ENCODE peak calls at places on chromosomes 6 and 20, in seven cellular contexts. One of them, this sample, is unnamed.

GRCh38 chr20:62938105-62938888 is at the start of gene GID8:
- DNase-seq in stromal cell of bone marrow: no peak
- DNase-seq in effector CD4-positive, alpha-beta T cell: peak
- DNase-seq in DMS153: no peak
- DNase-seq in H7: peak
- DNase-seq in KG1: no peak
- DNase-seq in activated CD8-positive, alpha-beta memory T cell treated with anti-CD3 and anti-CD28 coated beads, Interleukin-2, amount 10 ng/mL, durations not matched to agents 7 days and 5 days: peak
- DNase-seq in this sample: peak

GRCh38 chr20:53751394-53752368 is 158.0 kb upstream of the ZNF217 start:
- DNase-seq in DMS153: no peak
- DNase-seq in activated CD8-positive, alpha-beta memory T cell treated with anti-CD3 and anti-CD28 coated beads, Interleukin-2, amount 10 ng/mL, durations not matched to agents 7 days and 5 days: peak
- DNase-seq in stromal cell of bone marrow: no peak
- DNase-seq in H7: no peak
- DNase-seq in effector CD4-positive, alpha-beta T cell: no peak
- DNase-seq in KG1: peak
- DNase-seq in this sample: peak

GRCh38 chr6:168485804-168486203 is 44.8 kb downstream of the SMOC2 start:
- DNase-seq in activated CD8-positive, alpha-beta memory T cell treated with anti-CD3 and anti-CD28 coated beads, Interleukin-2, amount 10 ng/mL, durations not matched to agents 7 days and 5 days: no peak
- DNase-seq in stromal cell of bone marrow: no peak
- DNase-seq in KG1: no peak
- DNase-seq in H7: no peak
- DNase-seq in DMS153: no peak
- DNase-seq in effector CD4-positive, alpha-beta T cell: no peak
- DNase-seq in this sample: no peak

GRCh38 chr20:15320941-15321340 is 983.5 kb upstream of the FLRT3 start:
- DNase-seq in stromal cell of bone marrow: no peak
- DNase-seq in activated CD8-positive, alpha-beta memory T cell treated with anti-CD3 and anti-CD28 coated beads, Interleukin-2, amount 10 ng/mL, durations not matched to agents 7 days and 5 days: no peak
- DNase-seq in DMS153: no peak
- DNase-seq in H7: no peak
- DNase-seq in effector CD4-positive, alpha-beta T cell: no peak
- DNase-seq in KG1: no peak
- DNase-seq in this sample: no peak

GRCh38 chr6:154506108-154506507 is 4.4 kb downstream of the CNKSR3 start:
- DNase-seq in effector CD4-positive, alpha-beta T cell: no peak
- DNase-seq in stromal cell of bone marrow: no peak
- DNase-seq in DMS153: no peak
- DNase-seq in KG1: no peak
- DNase-seq in activated CD8-positive, alpha-beta memory T cell treated with anti-CD3 and anti-CD28 coated beads, Interleukin-2, amount 10 ng/mL, durations not matched to agents 7 days and 5 days: no peak
- DNase-seq in H7: no peak
- DNase-seq in this sample: no peak

GRCh38 chr6:95081231-95081630 is 496.1 kb upstream of the MANEA start:
- DNase-seq in effector CD4-positive, alpha-beta T cell: no peak
- DNase-seq in activated CD8-positive, alpha-beta memory T cell treated with anti-CD3 and anti-CD28 coated beads, Interleukin-2, amount 10 ng/mL, durations not matched to agents 7 days and 5 days: no peak
- DNase-seq in stromal cell of bone marrow: no peak
- DNase-seq in KG1: no peak
- DNase-seq in DMS153: no peak
- DNase-seq in H7: no peak
- DNase-seq in this sample: no peak

GRCh38 chr20:32450484-32451061 is 92.4 kb downstream of the ASXL1 start:
- DNase-seq in activated CD8-positive, alpha-beta memory T cell treated with anti-CD3 and anti-CD28 coated beads, Interleukin-2, amount 10 ng/mL, durations not matched to agents 7 days and 5 days: no peak
- DNase-seq in stromal cell of bone marrow: no peak
- DNase-seq in effector CD4-positive, alpha-beta T cell: no peak
- DNase-seq in KG1: no peak
- DNase-seq in H7: peak
- DNase-seq in DMS153: no peak
- DNase-seq in this sample: no peak

GRCh38 chr6:113860165-113860955 is 3.2 kb downstream of the MARCKS start:
- DNase-seq in activated CD8-positive, alpha-beta memory T cell treated with anti-CD3 and anti-CD28 coated beads, Interleukin-2, amount 10 ng/mL, durations not matched to agents 7 days and 5 days: no peak
- DNase-seq in H7: peak
- DNase-seq in stromal cell of bone marrow: peak
- DNase-seq in KG1: no peak
- DNase-seq in effector CD4-positive, alpha-beta T cell: no peak
- DNase-seq in DMS153: no peak
- DNase-seq in this sample: no peak

GRCh38 chr6:29809249-29809648 is 18.4 kb upstream of the HLA-G start:
- DNase-seq in effector CD4-positive, alpha-beta T cell: no peak
- DNase-seq in stromal cell of bone marrow: peak
- DNase-seq in KG1: no peak
- DNase-seq in DMS153: no peak
- DNase-seq in H7: no peak
- DNase-seq in activated CD8-positive, alpha-beta memory T cell treated with anti-CD3 and anti-CD28 coated beads, Interleukin-2, amount 10 ng/mL, durations not matched to agents 7 days and 5 days: no peak
- DNase-seq in this sample: no peak

GRCh38 chr6:112018619-112019416 is 35.1 kb upstream of the CCN6 start:
- DNase-seq in stromal cell of bone marrow: peak
- DNase-seq in KG1: no peak
- DNase-seq in activated CD8-positive, alpha-beta memory T cell treated with anti-CD3 and anti-CD28 coated beads, Interleukin-2, amount 10 ng/mL, durations not matched to agents 7 days and 5 days: no peak
- DNase-seq in H7: no peak
- DNase-seq in DMS153: no peak
- DNase-seq in effector CD4-positive, alpha-beta T cell: no peak
- DNase-seq in this sample: peak

GRCh38 chr20:10842116-10842515 is 168.3 kb upstream of the JAG1 start:
- DNase-seq in effector CD4-positive, alpha-beta T cell: no peak
- DNase-seq in stromal cell of bone marrow: no peak
- DNase-seq in KG1: no peak
- DNase-seq in DMS153: peak
- DNase-seq in activated CD8-positive, alpha-beta memory T cell treated with anti-CD3 and anti-CD28 coated beads, Interleukin-2, amount 10 ng/mL, durations not matched to agents 7 days and 5 days: no peak
- DNase-seq in H7: no peak
- DNase-seq in this sample: no peak

GRCh38 chr6:87575423-87575822 is 14.4 kb downstream of the RARS2 start:
- DNase-seq in activated CD8-positive, alpha-beta memory T cell treated with anti-CD3 and anti-CD28 coated beads, Interleukin-2, amount 10 ng/mL, durations not matched to agents 7 days and 5 days: no peak
- DNase-seq in H7: no peak
- DNase-seq in stromal cell of bone marrow: no peak
- DNase-seq in DMS153: peak
- DNase-seq in effector CD4-positive, alpha-beta T cell: no peak
- DNase-seq in KG1: no peak
- DNase-seq in this sample: no peak

GRCh38 chr6:167094820-167095637 is 27.9 kb upstream of the CCR6 start:
- DNase-seq in H7: no peak
- DNase-seq in activated CD8-positive, alpha-beta memory T cell treated with anti-CD3 and anti-CD28 coated beads, Interleukin-2, amount 10 ng/mL, durations not matched to agents 7 days and 5 days: peak
- DNase-seq in DMS153: no peak
- DNase-seq in stromal cell of bone marrow: peak
- DNase-seq in KG1: no peak
- DNase-seq in effector CD4-positive, alpha-beta T cell: no peak
- DNase-seq in this sample: no peak

GRCh38 chr6:77456531-77457248 is 6.6 kb downstream of the HTR1B start:
- DNase-seq in stromal cell of bone marrow: peak
- DNase-seq in H7: no peak
- DNase-seq in DMS153: no peak
- DNase-seq in effector CD4-positive, alpha-beta T cell: no peak
- DNase-seq in activated CD8-positive, alpha-beta memory T cell treated with anti-CD3 and anti-CD28 coated beads, Interleukin-2, amount 10 ng/mL, durations not matched to agents 7 days and 5 days: no peak
- DNase-seq in KG1: no peak
- DNase-seq in this sample: no peak

GRCh38 chr6:129184324-129184723 is 301.4 kb downstream of the LAMA2 start:
- DNase-seq in DMS153: no peak
- DNase-seq in effector CD4-positive, alpha-beta T cell: no peak
- DNase-seq in activated CD8-positive, alpha-beta memory T cell treated with anti-CD3 and anti-CD28 coated beads, Interleukin-2, amount 10 ng/mL, durations not matched to agents 7 days and 5 days: no peak
- DNase-seq in KG1: no peak
- DNase-seq in stromal cell of bone marrow: no peak
- DNase-seq in H7: no peak
- DNase-seq in this sample: no peak

GRCh38 chr20:19945732-19946670 is 71.2 kb upstream of the NAA20 start:
- DNase-seq in activated CD8-positive, alpha-beta memory T cell treated with anti-CD3 and anti-CD28 coated beads, Interleukin-2, amount 10 ng/mL, durations not matched to agents 7 days and 5 days: no peak
- DNase-seq in DMS153: no peak
- DNase-seq in effector CD4-positive, alpha-beta T cell: no peak
- DNase-seq in stromal cell of bone marrow: no peak
- DNase-seq in KG1: no peak
- DNase-seq in H7: no peak
- DNase-seq in this sample: peak

GRCh38 chr6:85114583-85114939 is 335.3 kb upstream of the NT5E start:
- DNase-seq in KG1: no peak
- DNase-seq in DMS153: no peak
- DNase-seq in activated CD8-positive, alpha-beta memory T cell treated with anti-CD3 and anti-CD28 coated beads, Interleukin-2, amount 10 ng/mL, durations not matched to agents 7 days and 5 days: no peak
- DNase-seq in H7: no peak
- DNase-seq in effector CD4-positive, alpha-beta T cell: no peak
- DNase-seq in stromal cell of bone marrow: no peak
- DNase-seq in this sample: no peak

GRCh38 chr20:32762754-32763201 is 593 bp downstream of the DNMT3B start:
- DNase-seq in KG1: peak
- DNase-seq in effector CD4-positive, alpha-beta T cell: no peak
- DNase-seq in DMS153: no peak
- DNase-seq in stromal cell of bone marrow: no peak
- DNase-seq in activated CD8-positive, alpha-beta memory T cell treated with anti-CD3 and anti-CD28 coated beads, Interleukin-2, amount 10 ng/mL, durations not matched to agents 7 days and 5 days: no peak
- DNase-seq in H7: peak
- DNase-seq in this sample: no peak

GRCh38 chr6:3861424-3861823 is 12.3 kb downstream of the FAM50B start:
- DNase-seq in activated CD8-positive, alpha-beta memory T cell treated with anti-CD3 and anti-CD28 coated beads, Interleukin-2, amount 10 ng/mL, durations not matched to agents 7 days and 5 days: no peak
- DNase-seq in H7: no peak
- DNase-seq in KG1: no peak
- DNase-seq in DMS153: no peak
- DNase-seq in effector CD4-positive, alpha-beta T cell: no peak
- DNase-seq in stromal cell of bone marrow: no peak
- DNase-seq in this sample: no peak

GRCh38 chr20:25007491-25008305 is 15.1 kb upstream of the APMAP start:
- DNase-seq in activated CD8-positive, alpha-beta memory T cell treated with anti-CD3 and anti-CD28 coated beads, Interleukin-2, amount 10 ng/mL, durations not matched to agents 7 days and 5 days: peak
- DNase-seq in KG1: no peak
- DNase-seq in stromal cell of bone marrow: no peak
- DNase-seq in DMS153: no peak
- DNase-seq in H7: no peak
- DNase-seq in effector CD4-positive, alpha-beta T cell: no peak
- DNase-seq in this sample: no peak

GRCh38 chr6:105179244-105180065 is at the start of gene POPDC3:
- DNase-seq in stromal cell of bone marrow: no peak
- DNase-seq in activated CD8-positive, alpha-beta memory T cell treated with anti-CD3 and anti-CD28 coated beads, Interleukin-2, amount 10 ng/mL, durations not matched to agents 7 days and 5 days: no peak
- DNase-seq in DMS153: peak
- DNase-seq in KG1: no peak
- DNase-seq in effector CD4-positive, alpha-beta T cell: no peak
- DNase-seq in H7: peak
- DNase-seq in this sample: no peak

GRCh38 chr6:10170816-10171215 is 244.1 kb downstream of the TFAP2A start:
- DNase-seq in stromal cell of bone marrow: no peak
- DNase-seq in KG1: no peak
- DNase-seq in H7: no peak
- DNase-seq in activated CD8-positive, alpha-beta memory T cell treated with anti-CD3 and anti-CD28 coated beads, Interleukin-2, amount 10 ng/mL, durations not matched to agents 7 days and 5 days: no peak
- DNase-seq in DMS153: no peak
- DNase-seq in effector CD4-positive, alpha-beta T cell: no peak
- DNase-seq in this sample: no peak

GRCh38 chr6:95923518-95923917 is 92.3 kb upstream of the FUT9 start:
- DNase-seq in stromal cell of bone marrow: no peak
- DNase-seq in DMS153: no peak
- DNase-seq in effector CD4-positive, alpha-beta T cell: no peak
- DNase-seq in KG1: no peak
- DNase-seq in activated CD8-positive, alpha-beta memory T cell treated with anti-CD3 and anti-CD28 coated beads, Interleukin-2, amount 10 ng/mL, durations not matched to agents 7 days and 5 days: no peak
- DNase-seq in H7: peak
- DNase-seq in this sample: peak